ENCODE peak calls at places on chromosome 22, in four cellular contexts. P is epithelial cell of esophagus, T is HEK293T, Z is nephron progenitor cell. K is an unnamed sample.

GRCh38 chr22:23904855-23905254 is 10.7 kb downstream of the MIF start:
- DNase-seq in P (no peak), T (no peak), Z (no peak), K (no peak)

GRCh38 chr22:16601437-16602223 is 9.0 kb upstream of the CCT8L2 start:
- DNase-seq in P (peak; percentile 17), T (no peak), Z (no peak), K (peak; percentile 78)

GRCh38 chr22:23060612-23061400 is 9.5 kb upstream of the GNAZ start:
- DNase-seq in P (no peak), T (no peak), Z (no peak), K (peak; percentile 12)

GRCh38 chr22:37088108-37088605 is 21.4 kb downstream of the TMPRSS6 start:
- DNase-seq in P (peak; percentile 60), T (no peak), Z (no peak), K (no peak)

GRCh38 chr22:39292002-39292401 is 27.4 kb downstream of the RPL3 start:
- DNase-seq in P (no peak), T (no peak), Z (no peak), K (no peak)

GRCh38 chr22:39290248-39290720 is 29.1 kb downstream of the RPL3 start:
- DNase-seq in P (peak; percentile 93), T (no peak), Z (no peak), K (no peak)

GRCh38 chr22:29043906-29044575 is 17.6 kb downstream of the C22orf31 start:
- DNase-seq in P (peak; percentile 20), T (no peak), Z (no peak), K (no peak)

GRCh38 chr22:47298017-47298820 is 535.8 kb downstream of the TBC1D22A start:
- DNase-seq in P (no peak), T (no peak), Z (no peak), K (peak; percentile 14)

GRCh38 chr22:43110444-43110926 is at the start of gene BIK:
- DNase-seq in P (peak; percentile 53), T (peak; percentile 67), Z (peak; percentile 62), K (peak; percentile 85)

GRCh38 chr22:32444068-32444467 is 20.2 kb downstream of the BPIFC start:
- DNase-seq in P (peak; percentile 66), T (peak; percentile 46), Z (no peak), K (peak; percentile 59)

GRCh38 chr22:44702479-44703219 is 645 bp downstream of the PRR5 start:
- DNase-seq in P (peak; percentile 41), T (peak; percentile 35), Z (peak; percentile 50), K (no peak)

GRCh38 chr22:30555282-30556210 is 9.0 kb upstream of the SEC14L6 start:
- DNase-seq in P (no peak), T (no peak), Z (no peak), K (no peak)

GRCh38 chr22:27670701-27671412 is 130.7 kb downstream of the MN1 start:
- DNase-seq in P (no peak), T (peak; percentile 39), Z (peak; percentile 86), K (no peak)

GRCh38 chr22:23696326-23696851 is 5.6 kb downstream of the RGL4 start:
- DNase-seq in P (peak; percentile 19), T (no peak), Z (no peak), K (no peak)

GRCh38 chr22:50272103-50272782 is 2.1 kb upstream of the MAPK11 start:
- DNase-seq in P (no peak), T (no peak), Z (no peak), K (no peak)

GRCh38 chr22:47020157-47020556 is 257.7 kb downstream of the TBC1D22A start:
- DNase-seq in P (no peak), T (no peak), Z (no peak), K (no peak)